ENCODE peak calls at places on chromosome 17, in four cellular contexts. I is testis, U is Calu3, B is MM.1S. P is an unnamed sample.

GRCh38 chr17:49239963-49240362 is 9.4 kb upstream of the PHOSPHO1 start:
- DNase-seq in I (no peak), U (no peak), B (no peak), P (no peak)

GRCh38 chr17:80724723-80725388 is 180.2 kb downstream of the RPTOR start:
- DNase-seq in I (no peak), U (no peak), B (no peak), P (no peak)

GRCh38 chr17:28725166-28725659 is 820 bp downstream of the TLCD1 start:
- DNase-seq in I (no peak), U (no peak), B (peak; percentile 54), P (no peak)

GRCh38 chr17:70100983-70101382 is 26.0 kb downstream of the KCNJ16 start:
- DNase-seq in I (no peak), U (no peak), B (no peak), P (no peak)

GRCh38 chr17:41151525-41151924 is 1.9 kb upstream of the KRTAP4-5 start:
- DNase-seq in I (no peak), U (no peak), B (no peak), P (no peak)

GRCh38 chr17:40664582-40665333 is at the start of gene KRT222:
- DNase-seq in I (no peak), U (no peak), B (no peak), P (no peak)

GRCh38 chr17:4331614-4332013 is 34.9 kb downstream of the UBE2G1 start:
- DNase-seq in I (no peak), U (no peak), B (no peak), P (no peak)

GRCh38 chr17:19237389-19238166 is 412 bp downstream of the EPN2 start:
- DNase-seq in I (peak; percentile 27), U (peak; percentile 8), B (peak; percentile 23), P (peak; percentile 33)

GRCh38 chr17:42421479-42422332 is 1.4 kb downstream of the CAVIN1 start:
- DNase-seq in I (no peak), U (no peak), B (no peak), P (peak; percentile 69)

GRCh38 chr17:50707296-50708049 is at the start of gene ANKRD40:
- DNase-seq in I (peak; percentile 91), U (peak; percentile 98), B (peak; percentile 90), P (peak; percentile 85)
- TF ChIP-seq CTCF in I (no peak), U (no peak), B (no peak), P (no peak)

DNA sequence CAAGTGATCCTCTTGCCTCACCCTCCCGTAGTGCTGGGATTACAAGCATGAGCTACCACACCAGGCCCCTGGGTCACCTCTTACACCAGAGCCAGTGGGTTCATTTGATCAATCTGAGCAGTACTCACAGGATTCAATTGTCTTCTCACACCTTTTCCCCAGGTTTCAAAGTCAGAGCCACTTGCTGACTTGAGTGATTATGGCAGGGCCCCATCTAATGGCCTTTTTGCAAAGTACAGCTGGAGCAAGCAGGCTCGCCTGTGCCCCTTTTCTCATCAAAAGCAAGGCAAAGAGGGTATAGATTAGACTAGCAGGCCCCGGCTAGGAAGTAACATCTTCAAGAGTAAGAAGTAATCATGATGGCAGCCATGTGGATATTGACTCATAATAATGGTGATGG is 114.8 kb upstream of the NOL11 start:
- DNase-seq in I (peak; percentile 62), U (peak; percentile 57), B (peak; percentile 15), P (peak; percentile 27)
- TF ChIP-seq CTCF in I (peak; percentile 29), U (peak; percentile 32), B (peak; percentile 32), P (peak; percentile 48)

GRCh38 chr17:43832976-43833829 is at the start of gene MPP3:
- DNase-seq in I (peak; percentile 64), U (peak; percentile 87), B (peak; percentile 38), P (peak; percentile 73)

GRCh38 chr17:43830510-43831145 is 2.3 kb downstream of the MPP3 start:
- DNase-seq in I (no peak), U (no peak), B (no peak), P (no peak)

GRCh38 chr17:43831633-43832032 is 1.3 kb downstream of the MPP3 start:
- DNase-seq in I (no peak), U (no peak), B (no peak), P (peak; percentile 87)

GRCh38 chr17:43832168-43832975 is 574 bp downstream of the MPP3 start:
- DNase-seq in I (peak; percentile 43), U (peak; percentile 71), B (no peak), P (peak; percentile 52)

GRCh38 chr17:43834106-43834505 is 1.2 kb upstream of the MPP3 start:
- DNase-seq in I (no peak), U (peak; percentile 28), B (no peak), P (peak; percentile 26)
- TF ChIP-seq CTCF in I (no peak), U (no peak), B (no peak), P (no peak)

GRCh38 chr17:17993852-17994251 is 21.2 kb downstream of the DRC3 start:
- DNase-seq in I (no peak), U (no peak), B (no peak), P (no peak)

GRCh38 chr17:17993366-17993765 is 20.7 kb downstream of the DRC3 start:
- DNase-seq in I (no peak), U (no peak), B (no peak), P (no peak)

GRCh38 chr17:17990282-17990681 is 17.6 kb downstream of the DRC3 start:
- DNase-seq in I (no peak), U (peak; percentile 14), B (no peak), P (no peak)

GRCh38 chr17:17994770-17995169 is 22.1 kb downstream of the DRC3 start:
- DNase-seq in I (no peak), U (no peak), B (no peak), P (no peak)

GRCh38 chr17:17994271-17994670 is 21.6 kb downstream of the DRC3 start:
- DNase-seq in I (peak; percentile 70), U (no peak), B (no peak), P (no peak)
- TF ChIP-seq CTCF in I (peak; percentile 27), U (no peak), B (no peak), P (no peak)

GRCh38 chr17:35981908-35982330 is 622 bp upstream of the CCL16 start:
- DNase-seq in I (no peak), U (peak; percentile 46), B (no peak), P (no peak)
- TF ChIP-seq CTCF in I (no peak), U (no peak), B (peak; percentile 42), P (no peak)

DNA sequence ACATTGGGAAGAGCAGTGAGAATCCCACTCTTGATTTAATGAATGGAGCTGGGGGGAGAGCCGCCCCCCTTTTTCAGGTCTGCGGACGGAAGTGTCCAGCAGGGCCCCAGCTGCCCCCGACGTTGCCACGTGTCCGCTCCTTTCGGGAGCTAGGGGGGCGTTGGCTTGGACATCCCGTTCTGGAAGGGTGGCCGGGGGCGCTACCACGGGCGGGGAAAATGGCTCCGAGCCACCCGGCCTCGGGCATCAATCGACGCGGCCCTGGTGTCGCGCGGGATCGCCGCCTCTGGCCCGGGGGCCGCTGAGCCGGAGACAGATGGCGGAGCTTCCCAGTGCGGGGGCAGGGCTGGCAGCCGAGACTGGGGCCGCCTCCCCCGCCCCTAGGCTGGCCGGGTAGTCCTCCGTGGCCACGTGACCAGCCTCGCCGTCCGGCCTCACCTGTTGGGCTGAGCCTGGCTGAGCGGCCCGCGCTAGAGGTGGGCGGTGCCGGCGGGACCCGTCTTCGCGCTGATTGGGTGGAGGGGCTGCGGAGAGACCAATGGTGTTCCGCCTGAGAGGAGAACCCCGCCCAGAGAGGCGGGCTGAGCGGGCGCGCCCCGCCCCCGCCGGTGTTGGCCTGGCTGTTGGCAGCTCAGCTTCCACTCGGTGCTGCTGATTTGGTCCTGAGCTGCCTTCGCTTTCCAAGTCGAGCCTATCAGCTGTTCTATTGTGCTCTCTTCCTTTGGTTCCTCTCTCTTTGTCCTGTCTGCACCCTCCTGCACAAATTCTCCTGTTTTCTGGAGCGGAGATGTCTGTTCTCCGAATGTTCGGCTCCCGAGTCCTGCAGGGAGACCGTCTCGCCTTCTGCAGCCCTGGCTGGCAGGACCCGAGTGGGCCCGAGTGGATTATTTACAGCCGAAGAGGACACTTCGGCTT is 8.3 kb downstream of the HS3ST3B1 start:
- DNase-seq in I (peak; percentile 95), U (peak; percentile 93), B (no peak), P (peak; percentile 72)
- TF ChIP-seq CTCF in I (no peak), U (no peak), B (no peak), P (no peak)

GRCh38 chr17:75897076-75898019 is 597 bp upstream of the TRIM65 start:
- DNase-seq in I (no peak), U (no peak), B (no peak), P (peak; percentile 34)

GRCh38 chr17:75898791-75899190 is 2.0 kb upstream of the TRIM65 start:
- DNase-seq in I (no peak), U (no peak), B (no peak), P (no peak)

GRCh38 chr17:75898065-75898464 is 1.3 kb upstream of the TRIM65 start:
- DNase-seq in I (no peak), U (no peak), B (no peak), P (no peak)

GRCh38 chr17:75894049-75894742 is 2.6 kb downstream of the TRIM65 start:
- DNase-seq in I (no peak), U (no peak), B (no peak), P (no peak)

DNA sequence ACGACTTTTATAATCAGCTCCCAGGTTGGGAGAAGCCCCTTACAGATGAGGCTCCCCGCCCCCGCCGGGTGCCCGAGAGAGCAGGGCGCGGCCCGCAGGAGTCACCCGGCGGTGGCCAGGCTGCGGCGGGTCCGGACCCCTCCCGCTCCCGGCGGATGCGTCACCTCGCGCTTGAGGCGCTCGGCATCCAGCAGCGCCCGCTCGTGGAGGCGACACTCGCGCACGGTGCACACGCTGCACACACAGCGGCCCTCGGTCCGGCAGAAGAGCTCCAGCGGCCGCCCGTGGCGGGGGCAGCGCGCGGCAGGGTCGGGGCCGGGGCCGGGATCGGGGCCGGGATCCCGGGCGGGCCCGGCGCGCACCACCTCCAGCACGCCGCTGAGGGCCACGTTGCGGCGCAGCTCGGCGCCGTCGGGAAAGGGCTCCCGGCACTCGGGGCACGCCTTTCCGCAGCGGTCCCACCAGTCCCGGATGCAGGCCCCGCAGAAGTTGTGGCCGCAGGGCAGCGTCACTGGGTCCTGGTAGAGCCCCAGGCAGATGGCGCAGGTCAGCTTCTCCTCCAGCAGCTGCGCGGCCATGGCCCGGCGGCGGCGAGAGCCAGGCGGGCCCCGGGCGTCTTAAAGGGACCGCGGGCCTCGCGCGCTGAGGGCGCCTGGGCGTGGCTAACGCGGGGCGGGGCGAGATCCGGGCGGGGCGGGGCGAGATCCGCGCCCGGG is at the start of gene TRIM65:
- DNase-seq in I (peak; percentile 81), U (peak; percentile 74), B (peak; percentile 77), P (peak; percentile 87)
- TF ChIP-seq CTCF in I (peak; percentile 6), U (no peak), B (peak; percentile 26), P (no peak)

P was measured in thyroid gland.